ENCODE peak calls at places on chromosomes 11 and 22, in ten cellular contexts. One of them, this sample, is unnamed.

GRCh38 chr11:44611687-44612437 is 46.4 kb downstream of the CD82 start:
- ATAC-seq in heart right ventricle: peak
- ATAC-seq in GM23338: no peak
- ATAC-seq in stimulated activated memory B cell treated with anti-CD40 and anti-IgM and Interleukin-4, amounts not matched to agents 10 μg/mL and 1 μg/mL and 100 μg/mL, for 72 hours: peak
- ATAC-seq in T-cell: peak
- ATAC-seq in Panc1: no peak
- ATAC-seq in gastroesophageal sphincter: peak
- ATAC-seq in stimulated activated naive CD8-positive, alpha-beta T cell treated with anti-CD3 and anti-CD28 coated beads, Interleukin-15, amount 100 ng/mL, for 72 hours: peak
- ATAC-seq in CD4-positive, alpha-beta T cell: peak
- ATAC-seq in activated B cell treated with CpG ODN at 0.5 μM for 24 hours: peak
- ATAC-seq in this sample: peak

GRCh38 chr11:88358040-88358431 is 20.5 kb upstream of the CTSC start:
- ATAC-seq in gastroesophageal sphincter: no peak
- ATAC-seq in Panc1: no peak
- ATAC-seq in stimulated activated memory B cell treated with anti-CD40 and anti-IgM and Interleukin-4, amounts not matched to agents 10 μg/mL and 1 μg/mL and 100 μg/mL, for 72 hours: no peak
- ATAC-seq in T-cell: no peak
- ATAC-seq in stimulated activated naive CD8-positive, alpha-beta T cell treated with anti-CD3 and anti-CD28 coated beads, Interleukin-15, amount 100 ng/mL, for 72 hours: no peak
- ATAC-seq in heart right ventricle: no peak
- ATAC-seq in activated B cell treated with CpG ODN at 0.5 μM for 24 hours: no peak
- ATAC-seq in GM23338: no peak
- ATAC-seq in CD4-positive, alpha-beta T cell: no peak
- ATAC-seq in this sample: no peak

GRCh38 chr22:29695129-29695926 is 24.5 kb upstream of the CABP7 start:
- ATAC-seq in Panc1: no peak
- ATAC-seq in GM23338: no peak
- ATAC-seq in CD4-positive, alpha-beta T cell: no peak
- ATAC-seq in T-cell: no peak
- ATAC-seq in gastroesophageal sphincter: no peak
- ATAC-seq in stimulated activated naive CD8-positive, alpha-beta T cell treated with anti-CD3 and anti-CD28 coated beads, Interleukin-15, amount 100 ng/mL, for 72 hours: no peak
- ATAC-seq in heart right ventricle: no peak
- ATAC-seq in stimulated activated memory B cell treated with anti-CD40 and anti-IgM and Interleukin-4, amounts not matched to agents 10 μg/mL and 1 μg/mL and 100 μg/mL, for 72 hours: no peak
- ATAC-seq in activated B cell treated with CpG ODN at 0.5 μM for 24 hours: no peak
- ATAC-seq in this sample: no peak

GRCh38 chr11:102551188-102551781 is 20.7 kb upstream of the MMP7 start:
- ATAC-seq in stimulated activated memory B cell treated with anti-CD40 and anti-IgM and Interleukin-4, amounts not matched to agents 10 μg/mL and 1 μg/mL and 100 μg/mL, for 72 hours: no peak
- ATAC-seq in heart right ventricle: no peak
- ATAC-seq in GM23338: no peak
- ATAC-seq in stimulated activated naive CD8-positive, alpha-beta T cell treated with anti-CD3 and anti-CD28 coated beads, Interleukin-15, amount 100 ng/mL, for 72 hours: no peak
- ATAC-seq in gastroesophageal sphincter: no peak
- ATAC-seq in CD4-positive, alpha-beta T cell: no peak
- ATAC-seq in activated B cell treated with CpG ODN at 0.5 μM for 24 hours: no peak
- ATAC-seq in Panc1: peak
- ATAC-seq in T-cell: no peak
- ATAC-seq in this sample: no peak

GRCh38 chr11:116501728-116502127 is 271.1 kb downstream of the BUD13 start:
- ATAC-seq in T-cell: no peak
- ATAC-seq in GM23338: no peak
- ATAC-seq in stimulated activated naive CD8-positive, alpha-beta T cell treated with anti-CD3 and anti-CD28 coated beads, Interleukin-15, amount 100 ng/mL, for 72 hours: no peak
- ATAC-seq in CD4-positive, alpha-beta T cell: no peak
- ATAC-seq in heart right ventricle: no peak
- ATAC-seq in gastroesophageal sphincter: no peak
- ATAC-seq in activated B cell treated with CpG ODN at 0.5 μM for 24 hours: no peak
- ATAC-seq in Panc1: no peak
- ATAC-seq in stimulated activated memory B cell treated with anti-CD40 and anti-IgM and Interleukin-4, amounts not matched to agents 10 μg/mL and 1 μg/mL and 100 μg/mL, for 72 hours: no peak
- ATAC-seq in this sample: no peak

GRCh38 chr11:63931876-63932275 is 6.9 kb upstream of the NAA40 start:
- ATAC-seq in T-cell: no peak
- ATAC-seq in heart right ventricle: no peak
- ATAC-seq in activated B cell treated with CpG ODN at 0.5 μM for 24 hours: no peak
- ATAC-seq in Panc1: no peak
- ATAC-seq in gastroesophageal sphincter: no peak
- ATAC-seq in stimulated activated memory B cell treated with anti-CD40 and anti-IgM and Interleukin-4, amounts not matched to agents 10 μg/mL and 1 μg/mL and 100 μg/mL, for 72 hours: no peak
- ATAC-seq in GM23338: peak
- ATAC-seq in CD4-positive, alpha-beta T cell: no peak
- ATAC-seq in stimulated activated naive CD8-positive, alpha-beta T cell treated with anti-CD3 and anti-CD28 coated beads, Interleukin-15, amount 100 ng/mL, for 72 hours: no peak
- ATAC-seq in this sample: no peak

GRCh38 chr11:1744879-1745700 is 5.3 kb downstream of the IFITM10 start:
- ATAC-seq in GM23338: no peak
- ATAC-seq in activated B cell treated with CpG ODN at 0.5 μM for 24 hours: no peak
- ATAC-seq in stimulated activated naive CD8-positive, alpha-beta T cell treated with anti-CD3 and anti-CD28 coated beads, Interleukin-15, amount 100 ng/mL, for 72 hours: no peak
- ATAC-seq in stimulated activated memory B cell treated with anti-CD40 and anti-IgM and Interleukin-4, amounts not matched to agents 10 μg/mL and 1 μg/mL and 100 μg/mL, for 72 hours: no peak
- ATAC-seq in Panc1: no peak
- ATAC-seq in heart right ventricle: no peak
- ATAC-seq in CD4-positive, alpha-beta T cell: no peak
- ATAC-seq in T-cell: no peak
- ATAC-seq in gastroesophageal sphincter: no peak
- ATAC-seq in this sample: no peak

GRCh38 chr22:27853404-27853803 is 51.8 kb upstream of the MN1 start:
- ATAC-seq in stimulated activated naive CD8-positive, alpha-beta T cell treated with anti-CD3 and anti-CD28 coated beads, Interleukin-15, amount 100 ng/mL, for 72 hours: no peak
- ATAC-seq in stimulated activated memory B cell treated with anti-CD40 and anti-IgM and Interleukin-4, amounts not matched to agents 10 μg/mL and 1 μg/mL and 100 μg/mL, for 72 hours: no peak
- ATAC-seq in T-cell: no peak
- ATAC-seq in Panc1: no peak
- ATAC-seq in heart right ventricle: no peak
- ATAC-seq in CD4-positive, alpha-beta T cell: no peak
- ATAC-seq in GM23338: no peak
- ATAC-seq in activated B cell treated with CpG ODN at 0.5 μM for 24 hours: no peak
- ATAC-seq in gastroesophageal sphincter: no peak
- ATAC-seq in this sample: no peak

GRCh38 chr11:45179686-45180085 is 33.2 kb downstream of the PRDM11 start:
- ATAC-seq in heart right ventricle: no peak
- ATAC-seq in CD4-positive, alpha-beta T cell: no peak
- ATAC-seq in stimulated activated naive CD8-positive, alpha-beta T cell treated with anti-CD3 and anti-CD28 coated beads, Interleukin-15, amount 100 ng/mL, for 72 hours: no peak
- ATAC-seq in GM23338: no peak
- ATAC-seq in gastroesophageal sphincter: no peak
- ATAC-seq in activated B cell treated with CpG ODN at 0.5 μM for 24 hours: no peak
- ATAC-seq in Panc1: no peak
- ATAC-seq in T-cell: no peak
- ATAC-seq in stimulated activated memory B cell treated with anti-CD40 and anti-IgM and Interleukin-4, amounts not matched to agents 10 μg/mL and 1 μg/mL and 100 μg/mL, for 72 hours: no peak
- ATAC-seq in this sample: no peak

GRCh38 chr11:74048993-74049392 is 40.1 kb upstream of the UCP3 start:
- ATAC-seq in stimulated activated memory B cell treated with anti-CD40 and anti-IgM and Interleukin-4, amounts not matched to agents 10 μg/mL and 1 μg/mL and 100 μg/mL, for 72 hours: no peak
- ATAC-seq in activated B cell treated with CpG ODN at 0.5 μM for 24 hours: no peak
- ATAC-seq in CD4-positive, alpha-beta T cell: no peak
- ATAC-seq in GM23338: no peak
- ATAC-seq in heart right ventricle: no peak
- ATAC-seq in stimulated activated naive CD8-positive, alpha-beta T cell treated with anti-CD3 and anti-CD28 coated beads, Interleukin-15, amount 100 ng/mL, for 72 hours: no peak
- ATAC-seq in Panc1: no peak
- ATAC-seq in gastroesophageal sphincter: no peak
- ATAC-seq in T-cell: no peak
- ATAC-seq in this sample: no peak

GRCh38 chr11:3675971-3676370 is 4.8 kb upstream of the CHRNA10 start:
- ATAC-seq in T-cell: no peak
- ATAC-seq in Panc1: peak
- ATAC-seq in stimulated activated memory B cell treated with anti-CD40 and anti-IgM and Interleukin-4, amounts not matched to agents 10 μg/mL and 1 μg/mL and 100 μg/mL, for 72 hours: no peak
- ATAC-seq in heart right ventricle: no peak
- ATAC-seq in activated B cell treated with CpG ODN at 0.5 μM for 24 hours: no peak
- ATAC-seq in stimulated activated naive CD8-positive, alpha-beta T cell treated with anti-CD3 and anti-CD28 coated beads, Interleukin-15, amount 100 ng/mL, for 72 hours: no peak
- ATAC-seq in CD4-positive, alpha-beta T cell: no peak
- ATAC-seq in gastroesophageal sphincter: no peak
- ATAC-seq in GM23338: no peak
- ATAC-seq in this sample: no peak

GRCh38 chr11:114787126-114787525 is 108.8 kb downstream of the NXPE2 start:
- ATAC-seq in heart right ventricle: no peak
- ATAC-seq in stimulated activated naive CD8-positive, alpha-beta T cell treated with anti-CD3 and anti-CD28 coated beads, Interleukin-15, amount 100 ng/mL, for 72 hours: no peak
- ATAC-seq in gastroesophageal sphincter: no peak
- ATAC-seq in stimulated activated memory B cell treated with anti-CD40 and anti-IgM and Interleukin-4, amounts not matched to agents 10 μg/mL and 1 μg/mL and 100 μg/mL, for 72 hours: no peak
- ATAC-seq in activated B cell treated with CpG ODN at 0.5 μM for 24 hours: no peak
- ATAC-seq in CD4-positive, alpha-beta T cell: no peak
- ATAC-seq in Panc1: no peak
- ATAC-seq in GM23338: no peak
- ATAC-seq in T-cell: no peak
- ATAC-seq in this sample: no peak

GRCh38 chr11:110131386-110132123 is 38.4 kb downstream of the ZC3H12C start:
- ATAC-seq in activated B cell treated with CpG ODN at 0.5 μM for 24 hours: no peak
- ATAC-seq in stimulated activated memory B cell treated with anti-CD40 and anti-IgM and Interleukin-4, amounts not matched to agents 10 μg/mL and 1 μg/mL and 100 μg/mL, for 72 hours: no peak
- ATAC-seq in heart right ventricle: no peak
- ATAC-seq in CD4-positive, alpha-beta T cell: no peak
- ATAC-seq in gastroesophageal sphincter: no peak
- ATAC-seq in stimulated activated naive CD8-positive, alpha-beta T cell treated with anti-CD3 and anti-CD28 coated beads, Interleukin-15, amount 100 ng/mL, for 72 hours: no peak
- ATAC-seq in GM23338: no peak
- ATAC-seq in Panc1: no peak
- ATAC-seq in T-cell: no peak
- ATAC-seq in this sample: no peak

GRCh38 chr11:111310088-111310487 is 11.7 kb downstream of the POU2AF3 start:
- ATAC-seq in CD4-positive, alpha-beta T cell: no peak
- ATAC-seq in stimulated activated naive CD8-positive, alpha-beta T cell treated with anti-CD3 and anti-CD28 coated beads, Interleukin-15, amount 100 ng/mL, for 72 hours: no peak
- ATAC-seq in Panc1: no peak
- ATAC-seq in activated B cell treated with CpG ODN at 0.5 μM for 24 hours: no peak
- ATAC-seq in stimulated activated memory B cell treated with anti-CD40 and anti-IgM and Interleukin-4, amounts not matched to agents 10 μg/mL and 1 μg/mL and 100 μg/mL, for 72 hours: no peak
- ATAC-seq in heart right ventricle: no peak
- ATAC-seq in gastroesophageal sphincter: no peak
- ATAC-seq in T-cell: no peak
- ATAC-seq in GM23338: no peak
- ATAC-seq in this sample: no peak

GRCh38 chr22:35631597-35631996 is 14.5 kb upstream of the MB start:
- ATAC-seq in stimulated activated naive CD8-positive, alpha-beta T cell treated with anti-CD3 and anti-CD28 coated beads, Interleukin-15, amount 100 ng/mL, for 72 hours: peak
- ATAC-seq in heart right ventricle: no peak
- ATAC-seq in stimulated activated memory B cell treated with anti-CD40 and anti-IgM and Interleukin-4, amounts not matched to agents 10 μg/mL and 1 μg/mL and 100 μg/mL, for 72 hours: peak
- ATAC-seq in T-cell: no peak
- ATAC-seq in Panc1: peak
- ATAC-seq in GM23338: peak
- ATAC-seq in CD4-positive, alpha-beta T cell: no peak
- ATAC-seq in gastroesophageal sphincter: no peak
- ATAC-seq in activated B cell treated with CpG ODN at 0.5 μM for 24 hours: peak
- ATAC-seq in this sample: no peak

GRCh38 chr11:9158898-9159391 is 67.5 kb upstream of the SCUBE2 start:
- ATAC-seq in gastroesophageal sphincter: no peak
- ATAC-seq in T-cell: no peak
- ATAC-seq in GM23338: no peak
- ATAC-seq in activated B cell treated with CpG ODN at 0.5 μM for 24 hours: no peak
- ATAC-seq in stimulated activated naive CD8-positive, alpha-beta T cell treated with anti-CD3 and anti-CD28 coated beads, Interleukin-15, amount 100 ng/mL, for 72 hours: peak
- ATAC-seq in CD4-positive, alpha-beta T cell: no peak
- ATAC-seq in stimulated activated memory B cell treated with anti-CD40 and anti-IgM and Interleukin-4, amounts not matched to agents 10 μg/mL and 1 μg/mL and 100 μg/mL, for 72 hours: no peak
- ATAC-seq in Panc1: no peak
- ATAC-seq in heart right ventricle: no peak
- ATAC-seq in this sample: peak

GRCh38 chr22:43446881-43447280 is 35.1 kb downstream of the MPPED1 start:
- ATAC-seq in Panc1: peak
- ATAC-seq in T-cell: no peak
- ATAC-seq in stimulated activated memory B cell treated with anti-CD40 and anti-IgM and Interleukin-4, amounts not matched to agents 10 μg/mL and 1 μg/mL and 100 μg/mL, for 72 hours: no peak
- ATAC-seq in CD4-positive, alpha-beta T cell: no peak
- ATAC-seq in activated B cell treated with CpG ODN at 0.5 μM for 24 hours: no peak
- ATAC-seq in gastroesophageal sphincter: no peak
- ATAC-seq in GM23338: no peak
- ATAC-seq in stimulated activated naive CD8-positive, alpha-beta T cell treated with anti-CD3 and anti-CD28 coated beads, Interleukin-15, amount 100 ng/mL, for 72 hours: no peak
- ATAC-seq in heart right ventricle: no peak
- ATAC-seq in this sample: no peak

GRCh38 chr11:103070142-103070541 is 21.8 kb downstream of the DCUN1D5 start:
- ATAC-seq in gastroesophageal sphincter: no peak
- ATAC-seq in GM23338: no peak
- ATAC-seq in Panc1: no peak
- ATAC-seq in T-cell: no peak
- ATAC-seq in stimulated activated naive CD8-positive, alpha-beta T cell treated with anti-CD3 and anti-CD28 coated beads, Interleukin-15, amount 100 ng/mL, for 72 hours: peak
- ATAC-seq in CD4-positive, alpha-beta T cell: peak
- ATAC-seq in stimulated activated memory B cell treated with anti-CD40 and anti-IgM and Interleukin-4, amounts not matched to agents 10 μg/mL and 1 μg/mL and 100 μg/mL, for 72 hours: peak
- ATAC-seq in heart right ventricle: no peak
- ATAC-seq in activated B cell treated with CpG ODN at 0.5 μM for 24 hours: peak
- ATAC-seq in this sample: no peak

GRCh38 chr11:36409152-36409713 is 100.8 kb downstream of the TRAF6 start:
- ATAC-seq in gastroesophageal sphincter: no peak
- ATAC-seq in CD4-positive, alpha-beta T cell: peak
- ATAC-seq in GM23338: no peak
- ATAC-seq in stimulated activated naive CD8-positive, alpha-beta T cell treated with anti-CD3 and anti-CD28 coated beads, Interleukin-15, amount 100 ng/mL, for 72 hours: peak
- ATAC-seq in Panc1: no peak
- ATAC-seq in heart right ventricle: no peak
- ATAC-seq in T-cell: peak
- ATAC-seq in stimulated activated memory B cell treated with anti-CD40 and anti-IgM and Interleukin-4, amounts not matched to agents 10 μg/mL and 1 μg/mL and 100 μg/mL, for 72 hours: no peak
- ATAC-seq in activated B cell treated with CpG ODN at 0.5 μM for 24 hours: no peak
- ATAC-seq in this sample: peak

GRCh38 chr11:101475699-101476098 is 108.1 kb downstream of the TRPC6 start:
- ATAC-seq in GM23338: no peak
- ATAC-seq in stimulated activated memory B cell treated with anti-CD40 and anti-IgM and Interleukin-4, amounts not matched to agents 10 μg/mL and 1 μg/mL and 100 μg/mL, for 72 hours: no peak
- ATAC-seq in T-cell: no peak
- ATAC-seq in CD4-positive, alpha-beta T cell: no peak
- ATAC-seq in stimulated activated naive CD8-positive, alpha-beta T cell treated with anti-CD3 and anti-CD28 coated beads, Interleukin-15, amount 100 ng/mL, for 72 hours: no peak
- ATAC-seq in gastroesophageal sphincter: no peak
- ATAC-seq in activated B cell treated with CpG ODN at 0.5 μM for 24 hours: no peak
- ATAC-seq in Panc1: no peak
- ATAC-seq in heart right ventricle: no peak
- ATAC-seq in this sample: no peak

GRCh38 chr11:36075053-36075452 is 131.2 kb downstream of the LDLRAD3 start:
- ATAC-seq in heart right ventricle: no peak
- ATAC-seq in GM23338: no peak
- ATAC-seq in stimulated activated memory B cell treated with anti-CD40 and anti-IgM and Interleukin-4, amounts not matched to agents 10 μg/mL and 1 μg/mL and 100 μg/mL, for 72 hours: no peak
- ATAC-seq in gastroesophageal sphincter: peak
- ATAC-seq in T-cell: no peak
- ATAC-seq in stimulated activated naive CD8-positive, alpha-beta T cell treated with anti-CD3 and anti-CD28 coated beads, Interleukin-15, amount 100 ng/mL, for 72 hours: no peak
- ATAC-seq in Panc1: no peak
- ATAC-seq in activated B cell treated with CpG ODN at 0.5 μM for 24 hours: no peak
- ATAC-seq in CD4-positive, alpha-beta T cell: no peak
- ATAC-seq in this sample: no peak

GRCh38 chr11:102933627-102934026 is 21.9 kb downstream of the MMP13 start:
- ATAC-seq in stimulated activated memory B cell treated with anti-CD40 and anti-IgM and Interleukin-4, amounts not matched to agents 10 μg/mL and 1 μg/mL and 100 μg/mL, for 72 hours: peak
- ATAC-seq in heart right ventricle: no peak
- ATAC-seq in Panc1: no peak
- ATAC-seq in CD4-positive, alpha-beta T cell: no peak
- ATAC-seq in stimulated activated naive CD8-positive, alpha-beta T cell treated with anti-CD3 and anti-CD28 coated beads, Interleukin-15, amount 100 ng/mL, for 72 hours: peak
- ATAC-seq in gastroesophageal sphincter: no peak
- ATAC-seq in T-cell: no peak
- ATAC-seq in activated B cell treated with CpG ODN at 0.5 μM for 24 hours: no peak
- ATAC-seq in GM23338: no peak
- ATAC-seq in this sample: peak

GRCh38 chr22:17260291-17260690 is 41.1 kb upstream of the ADA2 start:
- ATAC-seq in gastroesophageal sphincter: no peak
- ATAC-seq in GM23338: no peak
- ATAC-seq in CD4-positive, alpha-beta T cell: no peak
- ATAC-seq in Panc1: no peak
- ATAC-seq in stimulated activated memory B cell treated with anti-CD40 and anti-IgM and Interleukin-4, amounts not matched to agents 10 μg/mL and 1 μg/mL and 100 μg/mL, for 72 hours: no peak
- ATAC-seq in activated B cell treated with CpG ODN at 0.5 μM for 24 hours: no peak
- ATAC-seq in heart right ventricle: no peak
- ATAC-seq in T-cell: no peak
- ATAC-seq in stimulated activated naive CD8-positive, alpha-beta T cell treated with anti-CD3 and anti-CD28 coated beads, Interleukin-15, amount 100 ng/mL, for 72 hours: no peak
- ATAC-seq in this sample: no peak

GRCh38 chr22:46347646-46348045 is 12.1 kb downstream of the TRMU start:
- ATAC-seq in heart right ventricle: no peak
- ATAC-seq in stimulated activated naive CD8-positive, alpha-beta T cell treated with anti-CD3 and anti-CD28 coated beads, Interleukin-15, amount 100 ng/mL, for 72 hours: no peak
- ATAC-seq in GM23338: no peak
- ATAC-seq in T-cell: no peak
- ATAC-seq in Panc1: no peak
- ATAC-seq in CD4-positive, alpha-beta T cell: no peak
- ATAC-seq in activated B cell treated with CpG ODN at 0.5 μM for 24 hours: no peak
- ATAC-seq in stimulated activated memory B cell treated with anti-CD40 and anti-IgM and Interleukin-4, amounts not matched to agents 10 μg/mL and 1 μg/mL and 100 μg/mL, for 72 hours: no peak
- ATAC-seq in gastroesophageal sphincter: no peak
- ATAC-seq in this sample: no peak

GRCh38 chr11:118929496-118930151 is 3.9 kb upstream of the BCL9L start:
- ATAC-seq in gastroesophageal sphincter: peak
- ATAC-seq in T-cell: peak
- ATAC-seq in stimulated activated naive CD8-positive, alpha-beta T cell treated with anti-CD3 and anti-CD28 coated beads, Interleukin-15, amount 100 ng/mL, for 72 hours: peak
- ATAC-seq in GM23338: peak
- ATAC-seq in Panc1: peak
- ATAC-seq in activated B cell treated with CpG ODN at 0.5 μM for 24 hours: peak
- ATAC-seq in stimulated activated memory B cell treated with anti-CD40 and anti-IgM and Interleukin-4, amounts not matched to agents 10 μg/mL and 1 μg/mL and 100 μg/mL, for 72 hours: peak
- ATAC-seq in heart right ventricle: peak
- ATAC-seq in CD4-positive, alpha-beta T cell: peak
- ATAC-seq in this sample: peak

GRCh38 chr22:29072979-29073617 is at the start of gene KREMEN1:
- ATAC-seq in T-cell: no peak
- ATAC-seq in stimulated activated naive CD8-positive, alpha-beta T cell treated with anti-CD3 and anti-CD28 coated beads, Interleukin-15, amount 100 ng/mL, for 72 hours: peak
- ATAC-seq in activated B cell treated with CpG ODN at 0.5 μM for 24 hours: peak
- ATAC-seq in stimulated activated memory B cell treated with anti-CD40 and anti-IgM and Interleukin-4, amounts not matched to agents 10 μg/mL and 1 μg/mL and 100 μg/mL, for 72 hours: peak
- ATAC-seq in gastroesophageal sphincter: peak
- ATAC-seq in CD4-positive, alpha-beta T cell: no peak
- ATAC-seq in Panc1: no peak
- ATAC-seq in GM23338: peak
- ATAC-seq in heart right ventricle: no peak
- ATAC-seq in this sample: no peak

GRCh38 chr11:45894555-45895247 is 9.2 kb downstream of the MAPK8IP1 start:
- ATAC-seq in GM23338: no peak
- ATAC-seq in CD4-positive, alpha-beta T cell: no peak
- ATAC-seq in gastroesophageal sphincter: no peak
- ATAC-seq in stimulated activated naive CD8-positive, alpha-beta T cell treated with anti-CD3 and anti-CD28 coated beads, Interleukin-15, amount 100 ng/mL, for 72 hours: no peak
- ATAC-seq in stimulated activated memory B cell treated with anti-CD40 and anti-IgM and Interleukin-4, amounts not matched to agents 10 μg/mL and 1 μg/mL and 100 μg/mL, for 72 hours: no peak
- ATAC-seq in Panc1: no peak
- ATAC-seq in activated B cell treated with CpG ODN at 0.5 μM for 24 hours: no peak
- ATAC-seq in T-cell: no peak
- ATAC-seq in heart right ventricle: no peak
- ATAC-seq in this sample: no peak

GRCh38 chr11:64268687-64269379 is 15.6 kb downstream of the BAD start:
- ATAC-seq in gastroesophageal sphincter: peak
- ATAC-seq in stimulated activated memory B cell treated with anti-CD40 and anti-IgM and Interleukin-4, amounts not matched to agents 10 μg/mL and 1 μg/mL and 100 μg/mL, for 72 hours: peak
- ATAC-seq in heart right ventricle: peak
- ATAC-seq in stimulated activated naive CD8-positive, alpha-beta T cell treated with anti-CD3 and anti-CD28 coated beads, Interleukin-15, amount 100 ng/mL, for 72 hours: peak
- ATAC-seq in GM23338: peak
- ATAC-seq in T-cell: peak
- ATAC-seq in Panc1: peak
- ATAC-seq in activated B cell treated with CpG ODN at 0.5 μM for 24 hours: peak
- ATAC-seq in CD4-positive, alpha-beta T cell: no peak
- ATAC-seq in this sample: peak

This sample was measured in activated T-helper 17 cell treated with anti-CD3 and anti-CD28 coated beads, Interleukin-2, amount 50 U/mL, for 72 hours.